ENCODE peak calls at places on chromosomes 11 and 22, in four cellular contexts. I, F, T and U are unnamed samples.

GRCh38 chr11:116502641-116503061 is 270.1 kb downstream of the BUD13 start:
- DNase-seq in I (no peak), F (no peak), T (no peak), U (no peak)

GRCh38 chr11:132610216-132610615 is 922.1 kb downstream of the OPCML start:
- DNase-seq in I (no peak), F (no peak), T (no peak), U (no peak)

GRCh38 chr11:12235945-12236743 is 125.8 kb downstream of the MICAL2 start:
- DNase-seq in I (peak), F (peak), T (peak), U (no peak)

GRCh38 chr11:65558002-65558784 is at the start of gene LTBP3:
- DNase-seq in I (peak), F (peak), T (peak), U (peak)

GRCh38 chr22:45673482-45674175 is 2.0 kb downstream of the ATXN10 start:
- DNase-seq in I (peak), F (no peak), T (no peak), U (no peak)

GRCh38 chr11:10800292-10800691 is 8.4 kb downstream of the EIF4G2 start:
- DNase-seq in I (no peak), F (no peak), T (no peak), U (no peak)

GRCh38 chr11:17298302-17298701 is 21.8 kb downstream of the NUCB2 start:
- DNase-seq in I (no peak), F (no peak), T (no peak), U (no peak)

GRCh38 chr11:403021-403760 is 9.2 kb downstream of the PKP3 start:
- DNase-seq in I (no peak), F (no peak), T (no peak), U (peak)

GRCh38 chr22:32308191-32308590 is 49.5 kb upstream of the RFPL3 start:
- DNase-seq in I (no peak), F (no peak), T (no peak), U (no peak)

GRCh38 chr11:39385911-39386310 is 2073.5 kb downstream of the LRRC4C start:
- DNase-seq in I (no peak), F (no peak), T (no peak), U (no peak)

GRCh38 chr11:12175694-12176241 is 65.4 kb downstream of the MICAL2 start:
- DNase-seq in I (no peak), F (no peak), T (no peak), U (no peak)

GRCh38 chr11:128884703-128885338 is 6.3 kb upstream of the KCNJ5 start:
- DNase-seq in I (peak), F (peak), T (peak), U (peak)

GRCh38 chr11:24781288-24781687 is 284.4 kb downstream of the LUZP2 start:
- DNase-seq in I (no peak), F (no peak), T (no peak), U (no peak)

GRCh38 chr11:48109046-48109666 is 107.5 kb upstream of the OR4B1 start:
- DNase-seq in I (peak), F (peak), T (no peak), U (no peak)

GRCh38 chr11:120839846-120840402 is 184.0 kb upstream of the TBCEL start:
- DNase-seq in I (no peak), F (no peak), T (no peak), U (no peak)

GRCh38 chr11:119363874-119364590 is 17.5 kb downstream of the USP2 start:
- DNase-seq in I (peak), F (no peak), T (peak), U (peak)

GRCh38 chr11:63939351-63939920 is 634 bp downstream of the NAA40 start:
- DNase-seq in I (no peak), F (no peak), T (no peak), U (no peak)

GRCh38 chr22:27546157-27546556 is 255.4 kb downstream of the MN1 start:
- DNase-seq in I (no peak), F (no peak), T (no peak), U (no peak)

GRCh38 chr11:121426476-121427454 is 25.3 kb upstream of the SORL1 start:
- DNase-seq in I (peak), F (no peak), T (peak), U (peak)

GRCh38 chr11:111937859-111938258 is 716 bp downstream of the DIXDC1 start:
- DNase-seq in I (no peak), F (no peak), T (peak), U (no peak)

GRCh38 chr11:121544956-121545355 is 92.2 kb upstream of the SORL1-AS1 start:
- DNase-seq in I (no peak), F (no peak), T (no peak), U (no peak)

GRCh38 chr11:62608776-62609175 is 3.8 kb downstream of the EML3 start:
- DNase-seq in I (no peak), F (no peak), T (no peak), U (no peak)

GRCh38 chr11:95520765-95521542 is 268.6 kb downstream of the FAM76B start:
- DNase-seq in I (no peak), F (no peak), T (no peak), U (no peak)

GRCh38 chr11:123437236-123437979 is 7.3 kb downstream of the GRAMD1B start:
- DNase-seq in I (no peak), F (no peak), T (no peak), U (no peak)

GRCh38 chr11:60625262-60625661 is 74.2 kb upstream of the MS4A8 start:
- DNase-seq in I (no peak), F (peak), T (peak), U (peak)

GRCh38 chr11:71988050-71988449 is 10.7 kb upstream of the IL18BP start:
- DNase-seq in I (no peak), F (no peak), T (no peak), U (no peak)

GRCh38 chr11:20601221-20601914 is 2.0 kb downstream of the SLC6A5 start:
- DNase-seq in I (no peak), F (no peak), T (no peak), U (peak)

GRCh38 chr22:49656291-49656851 is 171.3 kb downstream of the BRD1 start:
- DNase-seq in I (no peak), F (no peak), T (no peak), U (no peak)

GRCh38 chr11:10302744-10303557 is 1.9 kb upstream of the ADM start:
- DNase-seq in I (peak), F (peak), T (peak), U (peak)

GRCh38 chr22:41584881-41585280 is 4.8 kb downstream of the PMM1 start:
- DNase-seq in I (no peak), F (no peak), T (no peak), U (no peak)

GRCh38 chr11:113881856-113882255 is 6.5 kb upstream of the USP28 start:
- DNase-seq in I (peak), F (no peak), T (no peak), U (no peak)

GRCh38 chr22:28958611-28959010 is 75.2 kb downstream of the ZNRF3 start:
- DNase-seq in I (no peak), F (no peak), T (no peak), U (no peak)

GRCh38 chr11:59545179-59546020 is 34.1 kb downstream of the OR4D9 start:
- DNase-seq in I (peak), F (no peak), T (no peak), U (no peak)

GRCh38 chr11:130022799-130023198 is 20.2 kb upstream of the PRDM10 start:
- DNase-seq in I (no peak), F (no peak), T (no peak), U (no peak)

GRCh38 chr22:44723801-44724200 is 21.8 kb downstream of the PRR5 start:
- DNase-seq in I (no peak), F (peak), T (peak), U (no peak)

GRCh38 chr11:18618341-18619025 is 15.7 kb downstream of the SPTY2D1 start:
- DNase-seq in I (no peak), F (no peak), T (no peak), U (no peak)

GRCh38 chr22:39266398-39267030 is 21.7 kb upstream of the PDGFB start:
- DNase-seq in I (no peak), F (peak), T (no peak), U (no peak)

GRCh38 chr11:36363361-36364272 is 67.5 kb downstream of the PRR5L start:
- DNase-seq in I (no peak), F (no peak), T (no peak), U (peak)

GRCh38 chr11:77175869-77176539 is 48.0 kb downstream of the MYO7A start:
- DNase-seq in I (no peak), F (no peak), T (no peak), U (peak)

GRCh38 chr11:15770798-15771414 is 585.4 kb downstream of the SOX6 start:
- DNase-seq in I (peak), F (peak), T (no peak), U (peak)

GRCh38 chr22:24216541-24217209 is 28.2 kb downstream of the GGT5 start:
- DNase-seq in I (no peak), F (no peak), T (peak), U (no peak)

GRCh38 chr22:24214467-24215285 is 30.2 kb downstream of the GGT5 start:
- DNase-seq in I (no peak), F (no peak), T (peak), U (no peak)

GRCh38 chr22:24217384-24217783 is 27.5 kb downstream of the GGT5 start:
- DNase-seq in I (no peak), F (no peak), T (no peak), U (no peak)

GRCh38 chr22:24224468-24224867 is 20.4 kb downstream of the GGT5 start:
- DNase-seq in I (no peak), F (no peak), T (peak), U (no peak)

GRCh38 chr22:24219750-24220149 is 25.1 kb downstream of the GGT5 start:
- DNase-seq in I (no peak), F (no peak), T (peak), U (no peak)
- TF ChIP-seq USF2 in I (no peak), F (no peak), T (no peak), U (no peak)

GRCh38 chr11:125784678-125785077 is 3.2 kb upstream of the PATE3 start:
- DNase-seq in I (no peak), F (no peak), T (no peak), U (no peak)
- TF ChIP-seq FOXJ3 in I (no peak), F (no peak), T (no peak), U (no peak)

DNA sequence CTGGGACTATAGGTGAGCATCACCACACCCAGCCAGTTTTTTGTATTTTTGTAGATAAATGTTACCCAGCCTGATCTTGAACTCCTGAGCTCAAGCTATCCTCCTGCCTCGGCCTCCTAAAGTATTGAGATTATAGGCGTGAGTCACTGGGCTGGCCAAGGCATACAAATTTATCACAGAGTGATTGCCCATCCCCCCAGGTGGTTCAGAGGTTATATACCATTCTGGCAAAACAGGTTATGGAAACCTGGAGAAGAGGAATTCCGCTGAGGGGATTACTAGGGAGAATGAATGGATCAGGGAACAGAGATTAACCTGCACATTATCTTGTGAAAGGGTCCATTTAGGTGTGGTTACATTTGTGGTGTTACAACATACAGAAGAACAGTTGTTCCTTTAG is 8.1 kb downstream of the ATG13 start:
- DNase-seq in I (no peak), F (no peak), T (no peak), U (no peak)
- TF ChIP-seq USF2 in I (no peak), F (no peak), T (no peak), U (no peak)

DNA sequence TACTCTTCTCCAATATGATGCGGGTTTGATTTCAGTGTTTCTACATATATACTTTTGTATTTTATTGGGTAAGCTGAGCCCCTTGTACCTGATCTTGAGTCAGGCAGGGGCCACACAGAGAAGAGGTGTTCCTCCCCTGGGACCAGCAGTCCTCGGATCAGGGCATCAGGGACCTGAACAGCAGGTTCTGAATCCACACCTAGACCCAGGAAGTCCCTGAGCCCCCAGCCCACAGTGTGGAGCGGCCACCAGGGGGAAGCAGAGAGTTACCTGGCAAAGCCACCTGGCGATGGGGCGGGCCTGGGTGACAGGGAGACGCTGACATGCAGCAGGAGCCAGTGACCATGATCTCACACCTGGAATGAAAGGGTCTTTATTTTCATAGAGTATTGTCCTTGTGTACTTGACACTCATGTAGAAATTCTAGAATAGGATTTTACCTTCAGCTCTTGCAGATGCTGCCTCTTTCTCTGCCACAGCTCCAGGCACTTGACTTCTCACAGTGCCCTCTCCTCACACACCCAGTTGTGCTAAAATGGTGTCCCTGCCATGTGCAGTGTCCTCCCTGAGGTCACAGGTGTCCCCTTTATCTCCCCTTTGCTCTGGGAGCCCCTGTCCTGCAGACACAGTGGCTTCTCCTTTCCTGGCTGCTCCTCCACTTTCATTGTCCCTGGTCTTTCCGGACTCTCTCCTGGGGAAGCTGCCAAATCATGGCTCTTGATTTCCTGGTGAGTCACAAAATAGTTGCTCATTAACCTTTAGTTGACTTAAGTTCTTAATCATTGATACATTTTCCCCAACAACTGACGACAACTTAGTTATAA is 48.5 kb downstream of the GGTLC2 start:
- DNase-seq in I (peak), F (peak), T (peak), U (peak)
- TF ChIP-seq FOXJ3 in I (no peak), F (no peak), T (no peak), U (no peak)

GRCh38 chr11:103108933-103109817 is at the start of gene DYNC2H1:
- DNase-seq in I (peak), F (peak), T (peak), U (peak)
- TF ChIP-seq USF2 in I (no peak), F (no peak), T (no peak), U (no peak)

GRCh38 chr22:48554893-48555552 is 1272.7 kb downstream of the BRD1 start:
- DNase-seq in I (no peak), F (no peak), T (no peak), U (peak)
- TF ChIP-seq FOXJ3 in I (no peak), F (no peak), T (no peak), U (no peak)

GRCh38 chr11:68842427-68843051 is 823 bp upstream of the CPT1A start:
- DNase-seq in I (no peak), F (no peak), T (no peak), U (no peak)
- TF ChIP-seq USF2 in I (no peak), F (no peak), T (no peak), U (no peak)

DNA sequence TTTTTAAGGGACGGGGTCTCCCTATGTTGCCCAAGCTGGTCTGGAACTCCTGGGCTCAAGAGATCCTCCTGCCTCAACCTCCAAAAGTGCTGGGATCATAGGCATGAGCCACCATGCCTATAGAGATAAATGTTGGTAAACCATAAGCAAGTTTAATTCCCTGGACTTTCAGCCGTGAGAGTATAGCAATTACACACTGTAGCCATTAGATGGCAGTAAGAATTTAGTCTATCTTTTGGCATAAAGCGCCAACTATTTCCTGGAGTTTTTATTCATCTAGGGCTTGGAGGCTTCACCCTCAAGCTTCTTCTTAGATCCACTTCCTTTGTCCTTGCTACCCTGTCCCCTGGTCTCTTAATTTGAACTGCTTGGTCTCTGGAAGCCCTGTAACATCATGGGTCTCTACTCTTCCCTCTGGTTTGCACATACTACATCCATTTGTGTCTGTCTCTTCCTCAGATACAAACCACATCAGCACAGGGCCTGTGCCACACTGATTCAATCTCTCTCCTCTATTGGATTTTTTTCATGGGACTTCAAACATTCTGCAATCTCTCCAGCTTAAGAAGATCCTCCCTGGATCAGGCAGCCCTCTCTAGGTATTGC is 38.2 kb downstream of the OR10A6 start:
- DNase-seq in I (peak), F (peak), T (peak), U (no peak)
- TF ChIP-seq FOXJ3 in I (no peak), F (no peak), T (no peak), U (no peak)

DNA sequence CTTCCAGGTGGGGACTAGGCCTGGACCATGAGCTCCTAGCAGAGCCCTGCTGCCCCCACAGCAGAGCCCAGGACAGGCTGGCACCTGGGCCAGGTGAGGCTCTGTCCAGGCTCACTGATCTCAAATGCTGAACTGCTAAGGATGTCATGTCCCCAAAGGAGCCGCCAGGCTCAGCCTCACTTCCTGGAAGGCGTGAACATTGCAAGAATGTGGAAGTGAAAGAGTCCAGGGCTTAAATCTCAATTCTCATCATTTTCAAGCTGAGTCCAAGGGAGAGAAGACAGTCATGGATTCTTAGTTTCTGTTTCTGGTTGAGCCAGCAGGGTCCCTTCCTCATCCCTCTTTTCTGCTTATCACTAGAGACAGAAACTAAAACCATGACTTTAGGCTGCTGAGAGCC is 5.0 kb downstream of the ASCL2 start:
- DNase-seq in I (no peak), F (no peak), T (no peak), U (no peak)
- TF ChIP-seq USF2 in I (no peak), F (no peak), T (no peak), U (no peak)